ENCODE peak calls at places on chromosomes 4 and X, in five cellular contexts. K is HepG2, W is heart right ventricle, O is A673, G is cardiac muscle cell. T is an unnamed sample.

GRCh38 chr4:186348433-186348832 is 82.4 kb downstream of the F11 start:
- DNase-seq in K (no peak), W (no peak), O (no peak), G (no peak), T (no peak)

GRCh38 chrX:24125028-24125612 is 24.4 kb upstream of the ZFX start:
- DNase-seq in K (no peak), W (no peak), O (no peak), G (no peak), T (no peak)

GRCh38 chr4:148415500-148415899 is 26.7 kb downstream of the NR3C2 start:
- DNase-seq in K (no peak), W (no peak), O (peak), G (no peak), T (no peak)

GRCh38 chr4:2691952-2692435 is 64.1 kb downstream of the TNIP2 start:
- DNase-seq in K (no peak), W (no peak), O (no peak), G (no peak), T (no peak)

GRCh38 chrX:96538104-96538725 is 146.4 kb upstream of the DIAPH2 start:
- DNase-seq in K (no peak), W (no peak), O (no peak), G (no peak), T (no peak)

GRCh38 chrX:70554081-70554480 is 109.4 kb downstream of the DLG3 start:
- DNase-seq in K (peak), W (no peak), O (peak), G (peak), T (no peak)

GRCh38 chrX:13646154-13646549 is 6.8 kb upstream of the TCEANC start:
- DNase-seq in K (peak), W (peak), O (peak), G (peak), T (no peak)

GRCh38 chr4:111283066-111283677 is 660.3 kb upstream of the PITX2 start:
- DNase-seq in K (peak), W (peak), O (peak), G (peak), T (no peak)

GRCh38 chrX:12115377-12115776 is 22.9 kb upstream of the FRMPD4 start:
- DNase-seq in K (no peak), W (no peak), O (peak), G (no peak), T (no peak)

GRCh38 chrX:154734101-154734781 is 16.6 kb downstream of the GAB3 start:
- DNase-seq in K (no peak), W (no peak), O (no peak), G (no peak), T (peak)

GRCh38 chr4:68272860-68273259 is 27.4 kb upstream of the TMPRSS11B start:
- DNase-seq in K (no peak), W (no peak), O (no peak), G (no peak), T (no peak)

DNA sequence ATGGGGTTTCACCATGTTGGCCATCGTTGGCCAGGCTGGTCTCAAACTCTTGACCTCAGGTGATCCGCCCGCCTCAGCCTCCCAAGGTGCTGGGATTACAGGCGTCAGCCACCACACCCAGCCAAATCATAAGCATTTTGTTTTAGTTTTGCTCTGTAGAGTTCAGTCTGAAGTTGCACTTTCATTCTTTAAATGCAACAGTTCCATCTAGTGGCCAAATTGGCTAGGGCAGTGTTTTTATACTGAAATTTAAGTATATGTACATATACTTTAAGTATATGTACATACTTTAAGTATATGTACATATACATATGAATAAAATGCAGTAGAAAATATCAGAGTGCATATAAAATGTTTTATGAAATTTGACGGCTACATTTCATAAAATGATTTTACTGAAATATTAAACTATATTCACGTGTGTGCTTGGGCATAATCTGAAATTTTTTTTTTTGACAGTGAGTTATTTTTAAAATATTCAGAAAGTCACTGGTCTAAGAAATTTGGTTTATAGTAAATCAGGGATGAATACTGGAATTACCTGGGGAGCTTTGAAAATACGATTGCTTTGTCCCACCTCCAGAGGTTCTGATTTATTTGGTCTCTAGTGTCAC is 145.5 kb downstream of the NWD2 start:
- DNase-seq in K (peak), W (no peak), O (peak), G (peak), T (no peak)
- TF ChIP-seq CTCF in K (peak), W (peak), O (peak), G (peak), T (peak)

GRCh38 chrX:30190426-30190825 is 24.9 kb upstream of the MAGEB2 start:
- DNase-seq in K (no peak), W (no peak), O (no peak), G (no peak), T (no peak)

DNA sequence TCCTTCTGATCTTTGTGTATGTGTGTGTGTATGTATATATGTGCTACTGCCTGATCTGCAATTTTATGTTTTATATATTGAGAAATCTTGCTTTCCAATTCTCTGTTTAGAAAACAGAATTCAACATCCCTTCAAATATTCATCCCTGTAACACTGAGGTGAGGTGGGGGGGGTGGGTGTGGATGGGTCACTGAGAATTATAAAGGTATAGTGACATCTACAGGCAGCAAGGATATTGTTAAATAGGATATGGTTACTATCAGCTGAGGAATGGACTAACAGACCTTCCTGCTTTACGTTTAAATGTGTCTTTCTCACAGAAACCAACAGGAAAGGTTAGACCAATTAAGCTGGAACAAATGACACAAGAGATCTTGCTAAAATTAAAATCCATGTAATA is 19.0 kb upstream of the MAGEB2 start:
- DNase-seq in K (no peak), W (no peak), O (peak), G (peak), T (no peak)
- TF ChIP-seq CTCF in K (peak), W (no peak), O (peak), G (no peak), T (no peak)

DNA sequence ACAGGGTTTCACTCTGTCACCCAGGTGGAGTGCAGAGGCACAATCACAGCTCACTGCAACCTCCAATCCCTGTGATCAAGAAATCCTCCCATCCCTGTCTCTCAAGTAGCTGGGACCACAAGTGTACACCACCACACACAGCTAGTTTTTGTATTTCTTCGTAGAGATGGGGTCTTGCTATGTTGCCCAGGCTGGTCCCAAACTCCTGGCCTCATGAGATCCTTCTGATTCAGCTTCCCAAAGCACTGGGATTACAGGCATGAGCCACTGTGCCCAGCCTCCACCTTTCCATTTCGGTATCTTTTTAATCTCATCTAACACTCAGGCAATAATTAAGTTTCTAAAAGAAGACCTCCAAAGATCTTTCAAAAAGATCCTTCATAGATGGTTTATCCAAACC is 22.9 kb downstream of the ADGRA3 start:
- DNase-seq in K (no peak), W (no peak), O (no peak), G (no peak), T (no peak)
- TF ChIP-seq CTCF in K (no peak), W (no peak), O (no peak), G (no peak), T (no peak)

GRCh38 chrX:21972721-21973120 is 32.2 kb downstream of the SMS start:
- DNase-seq in K (no peak), W (no peak), O (peak), G (no peak), T (no peak)
- TF ChIP-seq CTCF in K (no peak), W (no peak), O (peak), G (peak), T (no peak)

DNA sequence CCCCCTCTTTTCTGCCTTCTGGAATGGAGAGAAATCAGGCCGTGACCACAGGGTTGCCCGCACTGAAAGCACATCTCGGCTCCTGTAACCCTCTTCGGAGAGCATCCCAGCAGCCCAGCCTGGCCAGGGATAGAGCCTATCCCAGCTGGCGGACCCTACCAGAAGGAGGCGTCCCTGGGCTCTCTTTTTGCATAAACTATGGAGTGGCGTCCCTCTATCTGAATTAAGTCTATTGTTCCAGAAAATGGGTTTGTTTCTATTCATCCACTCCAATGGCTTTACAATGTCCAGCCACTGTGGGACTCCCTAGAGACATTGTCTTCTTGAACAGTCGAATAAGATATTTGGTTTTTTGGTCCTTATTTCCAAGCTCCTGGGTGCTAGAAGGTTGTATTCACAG is 689 bp upstream of the NHSL2 start:
- DNase-seq in K (no peak), W (peak), O (peak), G (peak), T (no peak)
- TF ChIP-seq CTCF in K (no peak), W (peak), O (peak), G (peak), T (no peak)

GRCh38 chrX:54994099-54994498 is at the start of gene PFKFB1:
- DNase-seq in K (peak), W (no peak), O (no peak), G (no peak), T (no peak)
- TF ChIP-seq CTCF in K (no peak), W (no peak), O (no peak), G (no peak), T (no peak)

DNA sequence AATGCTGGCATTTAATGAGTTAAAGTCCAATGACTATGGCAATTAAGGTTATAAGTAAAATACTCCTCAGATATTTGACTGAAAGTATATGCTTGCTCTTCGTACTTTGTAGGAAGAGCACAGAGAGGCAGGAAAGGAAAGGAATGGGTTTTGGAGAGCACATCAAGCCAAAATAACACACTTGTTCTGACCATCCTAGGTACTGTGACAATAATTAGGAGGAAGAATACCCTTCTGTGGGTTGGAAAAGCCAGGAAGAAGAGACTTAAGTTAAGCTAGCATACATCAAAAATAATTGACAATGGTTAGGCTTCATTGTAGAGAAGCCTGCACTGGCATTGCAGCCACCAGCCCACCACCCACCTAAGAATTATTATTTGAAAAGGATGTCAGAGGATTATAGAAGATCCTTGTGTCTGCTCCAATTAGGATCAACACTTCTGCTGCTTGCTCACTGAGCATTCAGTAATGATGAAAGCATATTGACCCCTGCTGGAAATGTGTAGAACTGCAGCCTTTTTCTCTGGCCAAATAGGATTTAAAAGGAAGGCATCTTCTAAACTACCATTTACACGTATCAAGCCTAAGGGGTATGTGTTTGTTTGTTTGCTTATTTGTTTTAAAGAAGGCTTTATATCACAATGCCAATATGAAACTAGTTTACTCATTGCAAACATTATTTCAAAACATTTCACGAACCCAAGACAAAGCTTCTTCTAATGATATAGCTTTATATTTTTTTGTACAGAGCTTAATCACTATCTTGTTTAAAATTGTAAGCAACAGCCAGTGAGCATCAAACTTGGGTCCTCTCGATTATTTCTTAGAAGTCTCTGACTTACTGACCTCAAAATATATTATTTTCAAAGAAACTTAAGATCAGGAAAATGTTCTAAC is 286.2 kb upstream of the TET2 start:
- DNase-seq in K (peak), W (no peak), O (peak), G (peak), T (no peak)
- TF ChIP-seq CTCF in K (peak), W (peak), O (peak), G (peak), T (peak)

T was measured in CD14-positive monocyte.